ENCODE peak calls at places on chromosomes 12 and 14, in seven cellular contexts. F, T, N, V, D, B and C are unnamed samples.

GRCh38 chr12:120688527-120689071 is 1.6 kb downstream of the MLEC start:
- DNase-seq in F (no peak), T (no peak), N (no peak), V (no peak), D (no peak), B (peak; percentile 57), C (no peak)

GRCh38 chr12:58961166-58961565 is 40.9 kb upstream of the LRIG3 start:
- DNase-seq in F (no peak), T (no peak), N (no peak), V (no peak), D (no peak), B (no peak), C (no peak)

GRCh38 chr12:6536894-6537579 is 2.7 kb downstream of the GAPDH start:
- DNase-seq in F (no peak), T (no peak), N (no peak), V (no peak), D (no peak), B (no peak), C (no peak)

GRCh38 chr14:70289138-70289537 is 70.3 kb downstream of the COX16 start:
- DNase-seq in F (no peak), T (no peak), N (no peak), V (no peak), D (no peak), B (no peak), C (no peak)

GRCh38 chr14:104048758-104049496 is 36.6 kb upstream of the ASPG start:
- DNase-seq in F (no peak), T (no peak), N (no peak), V (no peak), D (no peak), B (peak; percentile 57), C (no peak)

GRCh38 chr12:116880817-116881324 is 370 bp downstream of the HRK start:
- DNase-seq in F (no peak), T (no peak), N (no peak), V (no peak), D (peak; percentile 74), B (peak; percentile 75), C (peak; percentile 70)

GRCh38 chr12:4286228-4286627 is 12.7 kb downstream of the CCND2 start:
- DNase-seq in F (no peak), T (no peak), N (no peak), V (no peak), D (no peak), B (peak; percentile 3), C (no peak)

GRCh38 chr14:75864352-75864751 is 117.4 kb downstream of the TGFB3 start:
- DNase-seq in F (no peak), T (no peak), N (no peak), V (no peak), D (no peak), B (no peak), C (no peak)

GRCh38 chr12:89461649-89462612 is 62.7 kb downstream of the GALNT4 start:
- DNase-seq in F (no peak), T (no peak), N (no peak), V (no peak), D (no peak), B (peak; percentile 65), C (no peak)

GRCh38 chr12:12563529-12563928 is 866 bp upstream of the DUSP16 start:
- DNase-seq in F (no peak), T (no peak), N (no peak), V (no peak), D (peak; percentile 7), B (no peak), C (no peak)

GRCh38 chr12:69688496-69689427 is 10.3 kb downstream of the BEST3 start:
- DNase-seq in F (peak; percentile 90), T (peak; percentile 75), N (peak; percentile 88), V (peak; percentile 51), D (peak; percentile 32), B (peak; percentile 86), C (no peak)

GRCh38 chr12:64713372-64713771 is 45.8 kb downstream of the GNS start:
- DNase-seq in F (no peak), T (no peak), N (no peak), V (no peak), D (no peak), B (no peak), C (no peak)

GRCh38 chr12:130613131-130613530 is 103.0 kb downstream of the RIMBP2 start:
- DNase-seq in F (no peak), T (no peak), N (no peak), V (no peak), D (no peak), B (no peak), C (no peak)

GRCh38 chr12:5191803-5192538 is 148.3 kb downstream of the KCNA5 start:
- DNase-seq in F (no peak), T (no peak), N (no peak), V (no peak), D (no peak), B (no peak), C (no peak)

GRCh38 chr12:93097417-93097816 is 168.3 kb upstream of the EEA1 start:
- DNase-seq in F (no peak), T (no peak), N (no peak), V (no peak), D (no peak), B (no peak), C (no peak)

GRCh38 chr14:91835920-91836843 is 31.2 kb downstream of the TC2N start:
- DNase-seq in F (peak; percentile 55), T (peak; percentile 94), N (peak; percentile 84), V (peak; percentile 91), D (peak; percentile 85), B (peak; percentile 96), C (peak; percentile 67)

DNA sequence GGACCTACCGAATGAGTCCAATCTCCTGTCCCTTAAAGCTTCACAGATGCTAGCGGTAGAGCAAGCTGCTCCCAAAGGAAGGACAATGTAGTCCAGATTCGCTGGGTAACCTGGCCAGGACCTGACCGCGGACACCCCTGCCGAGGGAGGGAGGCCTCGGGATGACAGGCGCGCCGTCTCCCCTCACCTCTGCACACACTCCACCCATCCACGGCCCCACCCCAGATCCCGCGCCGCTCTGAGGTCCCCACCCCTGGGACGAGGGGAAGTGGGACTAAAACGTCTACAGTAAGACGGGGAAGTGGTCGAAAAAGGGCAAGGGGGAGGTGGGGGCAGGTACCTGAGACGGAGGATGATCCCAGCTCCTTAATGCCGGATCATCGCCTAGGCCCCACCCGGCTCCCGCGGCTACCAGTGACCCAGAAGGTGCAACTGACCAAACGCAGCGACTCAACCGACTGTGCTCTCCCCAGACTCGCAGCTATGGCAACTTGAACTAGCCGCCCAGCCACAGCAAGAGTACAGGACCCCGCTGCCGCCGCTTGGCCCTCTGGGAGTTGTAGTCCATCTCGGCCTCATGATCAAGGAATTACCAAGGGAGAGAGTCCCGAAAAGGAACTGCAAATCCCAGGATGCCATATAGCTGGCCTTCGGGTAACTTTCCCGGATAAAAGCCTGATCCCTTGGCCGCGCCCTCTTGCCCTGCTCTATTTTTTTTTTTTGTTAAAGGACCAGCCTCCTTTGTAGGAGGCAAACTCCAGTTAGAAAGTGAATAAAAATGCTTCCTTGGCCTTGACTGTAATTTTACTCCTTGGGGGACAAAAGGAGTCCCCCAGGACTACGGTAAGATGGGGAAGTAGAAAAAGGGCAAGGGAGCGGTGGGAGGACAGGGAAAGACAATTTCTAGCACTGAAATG is at the start of gene CEP128:
- DNase-seq in F (peak; percentile 96), T (peak; percentile 96), N (peak; percentile 97), V (peak; percentile 97), D (peak; percentile 95), B (peak; percentile 96), C (peak; percentile 97)
- TF ChIP-seq CTCF in F (no peak), T (no peak), N (no peak), V (no peak), D (no peak), B (no peak), C (no peak)

GRCh38 chr12:71538807-71539206 is 99.2 kb downstream of the LGR5 start:
- DNase-seq in F (no peak), T (no peak), N (no peak), V (no peak), D (no peak), B (no peak), C (no peak)

GRCh38 chr12:71536939-71537622 is 97.5 kb downstream of the LGR5 start:
- DNase-seq in F (no peak), T (no peak), N (no peak), V (no peak), D (no peak), B (no peak), C (no peak)

GRCh38 chr12:71533703-71534102 is 94.1 kb downstream of the LGR5 start:
- DNase-seq in F (no peak), T (no peak), N (no peak), V (no peak), D (no peak), B (no peak), C (no peak)

GRCh38 chr12:71541583-71541982 is 102.0 kb downstream of the LGR5 start:
- DNase-seq in F (no peak), T (no peak), N (no peak), V (no peak), D (no peak), B (no peak), C (no peak)

DNA sequence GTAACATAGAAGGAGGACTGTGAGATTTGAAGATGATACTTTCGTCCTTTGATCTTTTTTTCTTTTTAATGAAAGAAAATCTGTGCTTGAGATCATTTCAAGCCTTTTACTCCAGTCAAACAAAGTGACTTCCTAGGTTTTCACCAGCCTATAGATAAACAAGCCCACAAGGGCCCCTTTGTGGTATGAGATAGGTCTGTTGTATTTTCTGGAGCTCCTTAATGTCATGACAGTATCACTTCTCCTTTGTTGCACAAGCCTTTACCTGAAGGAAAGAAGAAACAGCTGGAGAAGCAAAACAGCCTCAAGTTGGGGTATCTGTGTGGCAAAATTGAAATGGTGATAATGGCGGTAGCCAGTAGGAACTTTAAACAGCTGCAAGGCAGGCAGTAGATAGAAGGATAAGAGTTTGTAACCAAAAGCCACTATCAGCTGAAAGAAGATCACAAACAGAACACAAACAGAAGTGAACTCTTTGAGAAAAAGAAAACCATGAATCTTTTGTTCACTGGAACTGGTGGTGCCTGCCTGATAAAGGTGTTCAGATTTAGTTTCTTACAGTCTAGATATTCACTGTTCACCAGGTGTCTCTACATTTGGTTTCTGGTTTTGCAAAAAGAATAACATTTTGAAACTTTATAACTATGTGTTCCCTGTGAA is 96.8 kb downstream of the LGR5 start:
- DNase-seq in F (no peak), T (no peak), N (no peak), V (no peak), D (no peak), B (no peak), C (no peak)
- TF ChIP-seq CTCF in F (no peak), T (no peak), N (no peak), V (no peak), D (no peak), B (no peak), C (no peak)

GRCh38 chr14:95660550-95661515 is 25.4 kb upstream of the TCL1B start:
- DNase-seq in F (no peak), T (no peak), N (no peak), V (no peak), D (no peak), B (no peak), C (no peak)
- TF ChIP-seq CTCF in F (no peak), T (no peak), N (no peak), V (no peak), D (no peak), B (no peak), C (no peak)

DNA sequence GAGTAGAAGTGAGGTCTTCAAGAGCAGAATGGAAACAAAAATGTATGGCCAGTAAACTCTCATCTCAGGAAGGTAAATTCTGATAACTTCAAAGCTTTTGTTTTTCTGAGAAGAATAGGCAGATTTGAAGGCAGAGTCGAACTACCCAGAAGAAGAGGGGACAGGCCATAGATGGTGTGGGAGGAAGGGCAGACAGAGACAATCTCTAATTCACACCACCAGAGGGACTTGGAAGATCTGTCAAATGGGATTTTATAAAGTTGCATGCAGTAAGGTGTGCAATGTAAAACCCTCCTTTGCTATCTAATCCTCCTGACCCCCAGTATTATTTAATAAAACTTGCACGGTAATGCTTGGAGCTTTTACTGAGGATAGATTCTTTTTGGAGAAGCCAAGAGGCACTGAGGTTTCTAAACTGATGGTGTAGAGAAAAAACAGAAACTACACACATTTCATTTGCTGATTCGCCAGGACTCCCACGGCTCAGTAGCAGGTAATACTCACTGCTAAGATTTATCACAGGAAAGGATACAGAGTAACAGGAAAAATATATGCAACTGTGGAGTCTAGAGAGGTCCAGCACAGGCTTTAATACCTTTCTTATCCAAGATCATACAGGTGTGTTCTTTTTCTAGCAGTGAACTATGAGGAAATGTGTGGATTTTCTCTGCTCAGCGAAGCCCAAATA is 18.3 kb downstream of the SLC38A2 start:
- DNase-seq in F (no peak), T (no peak), N (no peak), V (no peak), D (no peak), B (no peak), C (no peak)
- TF ChIP-seq CTCF in F (peak; percentile 8), T (no peak), N (no peak), V (no peak), D (no peak), B (no peak), C (no peak)